ENCODE peak calls at places on chromosome 6, in five cellular contexts. One of them, this sample, is unnamed.

GRCh38 chr6:81253821-81254220 is 498.7 kb downstream of the TENT5A start:
- DNase-seq in fibroblast of lung: no peak
- DNase-seq in lower leg skin: no peak
- DNase-seq in lower lobe of right lung: no peak
- DNase-seq in cardiac fibroblast: no peak
- DNase-seq in this sample: no peak

GRCh38 chr6:30889921-30890645 is 5.8 kb downstream of the DDR1 start:
- DNase-seq in fibroblast of lung: no peak
- DNase-seq in lower leg skin: no peak
- DNase-seq in lower lobe of right lung: no peak
- DNase-seq in cardiac fibroblast: no peak
- DNase-seq in this sample: no peak

GRCh38 chr6:95802978-95803377 is 212.8 kb upstream of the FUT9 start:
- DNase-seq in fibroblast of lung: no peak
- DNase-seq in lower leg skin: no peak
- DNase-seq in lower lobe of right lung: no peak
- DNase-seq in cardiac fibroblast: no peak
- DNase-seq in this sample: no peak

GRCh38 chr6:14384175-14384949 is 266.8 kb downstream of the CD83 start:
- DNase-seq in fibroblast of lung: no peak
- DNase-seq in lower leg skin: no peak
- DNase-seq in lower lobe of right lung: no peak
- DNase-seq in cardiac fibroblast: no peak
- DNase-seq in this sample: no peak

GRCh38 chr6:79469381-79470246 is 67.6 kb downstream of the LCA5 start:
- DNase-seq in fibroblast of lung: no peak
- DNase-seq in lower leg skin: no peak
- DNase-seq in lower lobe of right lung: no peak
- DNase-seq in cardiac fibroblast: no peak
- DNase-seq in this sample: no peak

GRCh38 chr6:116096979-116097816 is 3.5 kb upstream of the NT5DC1 start:
- DNase-seq in fibroblast of lung: peak
- DNase-seq in lower leg skin: no peak
- DNase-seq in lower lobe of right lung: no peak
- DNase-seq in cardiac fibroblast: peak
- DNase-seq in this sample: no peak

GRCh38 chr6:137102851-137103492 is 58.2 kb upstream of the IL20RA start:
- DNase-seq in fibroblast of lung: no peak
- DNase-seq in lower leg skin: no peak
- DNase-seq in lower lobe of right lung: no peak
- DNase-seq in cardiac fibroblast: no peak
- DNase-seq in this sample: no peak

GRCh38 chr6:35343092-35343834 is 905 bp downstream of the PPARD start:
- DNase-seq in fibroblast of lung: peak
- DNase-seq in lower leg skin: peak
- DNase-seq in lower lobe of right lung: peak
- DNase-seq in cardiac fibroblast: peak
- DNase-seq in this sample: peak

GRCh38 chr6:130848945-130849344 is 21.7 kb downstream of the SMLR1 start:
- DNase-seq in fibroblast of lung: no peak
- DNase-seq in lower leg skin: no peak
- DNase-seq in lower lobe of right lung: no peak
- DNase-seq in cardiac fibroblast: no peak
- DNase-seq in this sample: no peak

GRCh38 chr6:92329416-92329815 is 1089.9 kb downstream of the EPHA7 start:
- DNase-seq in fibroblast of lung: peak
- DNase-seq in lower leg skin: no peak
- DNase-seq in lower lobe of right lung: no peak
- DNase-seq in cardiac fibroblast: no peak
- DNase-seq in this sample: no peak

GRCh38 chr6:116971959-116972358 is 94.9 kb downstream of the RFX6 start:
- DNase-seq in fibroblast of lung: peak
- DNase-seq in lower leg skin: no peak
- DNase-seq in lower lobe of right lung: no peak
- DNase-seq in cardiac fibroblast: peak
- DNase-seq in this sample: no peak

GRCh38 chr6:90284745-90285481 is 11.7 kb downstream of the BACH2 start:
- DNase-seq in fibroblast of lung: peak
- DNase-seq in lower leg skin: no peak
- DNase-seq in lower lobe of right lung: no peak
- DNase-seq in cardiac fibroblast: peak
- DNase-seq in this sample: no peak

GRCh38 chr6:56760842-56761241 is 118.2 kb upstream of the DST start:
- DNase-seq in fibroblast of lung: no peak
- DNase-seq in lower leg skin: no peak
- DNase-seq in lower lobe of right lung: no peak
- DNase-seq in cardiac fibroblast: no peak
- DNase-seq in this sample: no peak

GRCh38 chr6:81937296-81937937 is 184.9 kb upstream of the TENT5A start:
- DNase-seq in fibroblast of lung: peak
- DNase-seq in lower leg skin: no peak
- DNase-seq in lower lobe of right lung: no peak
- DNase-seq in cardiac fibroblast: no peak
- DNase-seq in this sample: no peak

GRCh38 chr6:96505363-96505762 is 16.2 kb upstream of the UFL1 start:
- DNase-seq in fibroblast of lung: no peak
- DNase-seq in lower leg skin: no peak
- DNase-seq in lower lobe of right lung: no peak
- DNase-seq in cardiac fibroblast: no peak
- DNase-seq in this sample: no peak

GRCh38 chr6:87214831-87215230 is 59.5 kb downstream of the ZNF292 start:
- DNase-seq in fibroblast of lung: no peak
- DNase-seq in lower leg skin: no peak
- DNase-seq in lower lobe of right lung: no peak
- DNase-seq in cardiac fibroblast: no peak
- DNase-seq in this sample: no peak

GRCh38 chr6:35185302-35185681 is 28.5 kb upstream of the SCUBE3 start:
- DNase-seq in fibroblast of lung: peak
- DNase-seq in lower leg skin: no peak
- DNase-seq in lower lobe of right lung: peak
- DNase-seq in cardiac fibroblast: peak
- DNase-seq in this sample: no peak

GRCh38 chr6:39882567-39882953 is 51.7 kb downstream of the MOCS1 start:
- DNase-seq in fibroblast of lung: peak
- DNase-seq in lower leg skin: no peak
- DNase-seq in lower lobe of right lung: no peak
- DNase-seq in cardiac fibroblast: peak
- DNase-seq in this sample: no peak

GRCh38 chr6:143612186-143612585 is 65.6 kb upstream of the PHACTR2 start:
- DNase-seq in fibroblast of lung: no peak
- DNase-seq in lower leg skin: no peak
- DNase-seq in lower lobe of right lung: no peak
- DNase-seq in cardiac fibroblast: no peak
- DNase-seq in this sample: no peak

GRCh38 chr6:16657768-16658167 is 103.5 kb downstream of the ATXN1 start:
- DNase-seq in fibroblast of lung: no peak
- DNase-seq in lower leg skin: no peak
- DNase-seq in lower lobe of right lung: no peak
- DNase-seq in cardiac fibroblast: no peak
- DNase-seq in this sample: no peak

GRCh38 chr6:111642463-111643158 is 36.9 kb upstream of the TRAF3IP2 start:
- DNase-seq in fibroblast of lung: peak
- DNase-seq in lower leg skin: no peak
- DNase-seq in lower lobe of right lung: peak
- DNase-seq in cardiac fibroblast: peak
- DNase-seq in this sample: no peak

GRCh38 chr6:156262014-156262413 is 515.2 kb upstream of the ARID1B start:
- DNase-seq in fibroblast of lung: no peak
- DNase-seq in lower leg skin: peak
- DNase-seq in lower lobe of right lung: no peak
- DNase-seq in cardiac fibroblast: no peak
- DNase-seq in this sample: no peak

GRCh38 chr6:130366011-130366963 is at the start of gene TMEM200A:
- DNase-seq in fibroblast of lung: peak
- DNase-seq in lower leg skin: peak
- DNase-seq in lower lobe of right lung: peak
- DNase-seq in cardiac fibroblast: peak
- DNase-seq in this sample: peak

GRCh38 chr6:5898563-5898962 is 108.2 kb downstream of the NRN1 start:
- DNase-seq in fibroblast of lung: no peak
- DNase-seq in lower leg skin: no peak
- DNase-seq in lower lobe of right lung: no peak
- DNase-seq in cardiac fibroblast: no peak
- DNase-seq in this sample: no peak

GRCh38 chr6:48098923-48099322 is 12.1 kb downstream of the PTCHD4 start:
- DNase-seq in fibroblast of lung: no peak
- DNase-seq in lower leg skin: no peak
- DNase-seq in lower lobe of right lung: no peak
- DNase-seq in cardiac fibroblast: peak
- DNase-seq in this sample: no peak

GRCh38 chr6:89500486-89501020 is 67.6 kb downstream of the ANKRD6 start:
- DNase-seq in fibroblast of lung: no peak
- DNase-seq in lower leg skin: no peak
- DNase-seq in lower lobe of right lung: no peak
- DNase-seq in cardiac fibroblast: no peak
- DNase-seq in this sample: no peak

GRCh38 chr6:109024784-109025183 is 69.9 kb downstream of the SESN1 start:
- DNase-seq in fibroblast of lung: no peak
- DNase-seq in lower leg skin: no peak
- DNase-seq in lower lobe of right lung: no peak
- DNase-seq in cardiac fibroblast: peak
- DNase-seq in this sample: no peak

GRCh38 chr6:75282706-75283105 is 1.9 kb downstream of the TMEM30A start:
- DNase-seq in fibroblast of lung: no peak
- DNase-seq in lower leg skin: no peak
- DNase-seq in lower lobe of right lung: no peak
- DNase-seq in cardiac fibroblast: no peak
- DNase-seq in this sample: no peak

GRCh38 chr6:148747145-148747492 is 289 bp downstream of the UST start:
- DNase-seq in fibroblast of lung: peak
- DNase-seq in lower leg skin: no peak
- DNase-seq in lower lobe of right lung: peak
- DNase-seq in cardiac fibroblast: peak
- DNase-seq in this sample: no peak

DNA sequence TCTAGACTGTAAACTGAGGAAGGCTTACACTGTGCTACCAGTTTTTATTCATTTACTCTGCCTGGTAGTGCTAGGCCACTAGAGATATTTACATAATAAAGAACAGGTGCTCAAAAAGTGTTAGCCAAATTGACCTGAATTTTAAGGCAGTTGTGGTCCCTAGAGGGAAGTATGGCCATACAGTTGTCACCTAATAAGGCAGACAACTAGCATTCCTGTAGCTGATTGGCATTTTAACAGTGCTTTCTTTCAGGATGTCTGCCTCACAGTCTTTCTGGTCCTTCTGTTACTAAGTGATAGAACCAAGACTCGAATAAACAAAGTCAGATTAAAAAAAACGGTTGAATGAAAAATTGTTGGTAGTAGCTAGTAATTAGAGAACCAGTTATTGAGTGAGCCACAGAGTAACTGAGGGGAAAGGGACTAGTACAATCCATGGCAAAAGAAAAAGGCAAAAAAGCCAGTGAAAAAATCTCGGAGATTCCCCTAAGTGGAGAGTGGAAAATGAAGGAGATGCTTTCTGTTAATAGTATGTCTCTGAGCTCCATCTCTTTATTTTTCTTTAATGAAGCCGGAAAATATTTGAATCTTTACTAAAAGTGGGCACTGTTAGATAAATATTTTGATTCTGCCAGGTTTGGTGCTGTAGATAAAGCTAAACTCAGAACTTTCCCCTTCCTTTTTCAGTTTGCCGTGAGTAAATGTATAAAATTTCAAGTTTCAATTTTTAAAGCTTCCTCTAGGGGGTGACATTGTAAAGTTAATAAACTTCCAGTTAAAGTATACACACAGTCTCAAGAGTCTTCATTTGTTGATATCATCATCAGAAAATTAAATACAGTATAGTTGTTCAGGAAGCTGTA is 9.1 kb downstream of the VTA1 start:
- DNase-seq in fibroblast of lung: peak
- DNase-seq in lower leg skin: no peak
- DNase-seq in lower lobe of right lung: no peak
- DNase-seq in cardiac fibroblast: peak
- DNase-seq in this sample: no peak
- TF ChIP-seq CTCF in fibroblast of lung: peak
- TF ChIP-seq CTCF in lower leg skin: no peak
- TF ChIP-seq CTCF in lower lobe of right lung: peak
- TF ChIP-seq CTCF in cardiac fibroblast: no peak
- TF ChIP-seq CTCF in this sample: peak

DNA sequence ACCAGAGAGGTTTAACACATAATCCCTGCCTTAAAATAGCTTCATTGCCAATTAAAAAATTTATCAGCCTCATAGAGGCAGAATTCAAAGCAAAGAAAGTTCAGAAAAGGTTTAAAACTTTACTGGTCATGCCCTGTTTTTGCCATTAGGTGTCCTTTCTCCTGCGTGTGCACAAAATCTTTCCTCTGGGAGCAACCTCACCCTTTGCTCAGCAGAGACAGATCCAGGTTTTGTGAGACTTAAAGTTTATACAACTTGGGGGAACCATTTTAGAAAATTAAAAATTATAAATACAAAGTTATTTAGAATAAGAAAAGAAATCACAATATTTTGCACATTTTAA is 41.8 kb upstream of the SLC22A16 start:
- DNase-seq in fibroblast of lung: peak
- DNase-seq in lower leg skin: no peak
- DNase-seq in lower lobe of right lung: no peak
- DNase-seq in cardiac fibroblast: peak
- DNase-seq in this sample: no peak
- TF ChIP-seq CTCF in fibroblast of lung: peak
- TF ChIP-seq CTCF in lower leg skin: no peak
- TF ChIP-seq CTCF in lower lobe of right lung: no peak
- TF ChIP-seq CTCF in cardiac fibroblast: peak
- TF ChIP-seq CTCF in this sample: peak

DNA sequence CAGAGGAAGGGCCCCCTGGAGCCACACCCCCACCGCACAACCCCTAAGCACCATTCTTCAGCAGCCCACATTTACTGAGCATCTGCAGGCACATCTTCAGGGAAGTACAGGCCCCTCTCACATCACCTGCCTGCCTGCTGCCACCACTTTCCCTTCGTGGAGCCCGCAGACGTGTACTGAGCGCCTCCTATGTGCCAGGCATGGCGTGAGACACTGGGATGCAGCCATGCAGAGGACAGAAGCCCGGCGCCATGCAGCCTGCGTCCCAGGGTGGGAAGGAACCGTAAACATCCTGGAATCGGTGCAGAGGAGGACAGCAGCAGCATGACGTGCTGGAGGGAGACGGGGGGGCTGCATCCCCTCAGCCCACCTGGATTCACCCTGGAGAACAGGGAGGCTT is 78.1 kb downstream of the GRM4 start:
- DNase-seq in fibroblast of lung: no peak
- DNase-seq in lower leg skin: no peak
- DNase-seq in lower lobe of right lung: no peak
- DNase-seq in cardiac fibroblast: no peak
- DNase-seq in this sample: no peak
- TF ChIP-seq CTCF in fibroblast of lung: no peak
- TF ChIP-seq CTCF in lower leg skin: no peak
- TF ChIP-seq CTCF in lower lobe of right lung: no peak
- TF ChIP-seq CTCF in cardiac fibroblast: no peak
- TF ChIP-seq CTCF in this sample: no peak

DNA sequence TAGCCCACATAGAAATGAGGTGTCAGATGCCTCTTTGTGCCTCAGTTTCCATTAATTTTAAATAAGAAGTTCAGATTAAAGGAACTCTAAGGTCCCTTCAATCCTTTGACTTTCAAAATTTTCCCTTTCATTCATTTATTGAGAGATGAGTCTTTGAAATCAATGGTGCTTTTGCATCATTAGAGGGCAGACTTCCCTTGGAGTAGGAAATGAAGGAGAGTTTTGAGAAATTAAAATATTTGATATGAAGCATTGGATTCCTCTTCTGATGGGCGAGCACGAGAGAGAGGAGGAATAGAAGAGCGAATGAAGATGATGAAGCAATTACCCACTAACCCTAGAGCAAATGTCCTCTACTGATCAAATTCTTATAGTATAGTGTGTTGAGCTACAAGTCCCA is 105.7 kb downstream of the EDN1 start:
- DNase-seq in fibroblast of lung: no peak
- DNase-seq in lower leg skin: no peak
- DNase-seq in lower lobe of right lung: no peak
- DNase-seq in cardiac fibroblast: peak
- DNase-seq in this sample: no peak
- TF ChIP-seq CTCF in fibroblast of lung: peak
- TF ChIP-seq CTCF in lower leg skin: no peak
- TF ChIP-seq CTCF in lower lobe of right lung: peak
- TF ChIP-seq CTCF in cardiac fibroblast: peak
- TF ChIP-seq CTCF in this sample: peak

This sample was measured in chondrocyte.